ENCODE peak calls at places on chromosome 10, in six cellular contexts. F is H9, C is IMR-90, J is mesenchymal stem cell, A is mesendoderm, O is trophoblast cell. U is an unnamed sample.

GRCh38 chr10:4132216-4132556 is 347.2 kb upstream of the KLF6 start:
- DNase-seq in A (no peak), J (no peak), C (no peak), F (no peak), O (no peak), U (no peak)

GRCh38 chr10:75395171-75395954 is 6.2 kb downstream of the ZNF503 start:
- DNase-seq in O (peak), C (peak), A (peak), F (peak), J (peak), U (peak)

GRCh38 chr10:110584006-110584405 is 16.5 kb downstream of the SMC3 start:
- DNase-seq in O (no peak), A (no peak), J (no peak), C (no peak), F (no peak), U (no peak)

GRCh38 chr10:56178210-56178609 is 182.8 kb downstream of the ZWINT start:
- DNase-seq in F (no peak), A (peak), J (no peak), O (no peak), C (no peak), U (no peak)

GRCh38 chr10:125084191-125085186 is 75.9 kb downstream of the CTBP2 start:
- DNase-seq in A (peak), F (peak), J (peak), O (peak), C (peak), U (no peak)

GRCh38 chr10:7788640-7789335 is 811 bp downstream of the ATP5F1C start:
- DNase-seq in C (peak), A (no peak), O (peak), F (no peak), J (peak), U (no peak)

GRCh38 chr10:97081621-97082235 is 104.0 kb downstream of the SLIT1 start:
- DNase-seq in A (peak), C (peak), F (peak), J (peak), O (peak), U (peak)

GRCh38 chr10:68010426-68010825 is 64.7 kb downstream of the HERC4 start:
- DNase-seq in F (no peak), O (no peak), J (no peak), C (no peak), A (no peak), U (no peak)

GRCh38 chr10:92822964-92823363 is 25.4 kb upstream of the EXOC6 start:
- DNase-seq in J (peak), O (peak), C (peak), F (no peak), A (no peak), U (no peak)

GRCh38 chr10:88106348-88106747 is 242.9 kb downstream of the PTEN start:
- DNase-seq in O (no peak), A (no peak), C (no peak), F (no peak), J (no peak), U (no peak)

GRCh38 chr10:96540240-96540639 is 26.5 kb upstream of the TLL2 start:
- DNase-seq in J (no peak), C (no peak), O (no peak), F (no peak), A (no peak), U (no peak)

GRCh38 chr10:124657806-124658205 is 86.4 kb downstream of the FAM53B start:
- DNase-seq in J (peak), O (peak), F (no peak), A (no peak), C (peak), U (no peak)

GRCh38 chr10:22635650-22636049 is 78.7 kb downstream of the PIP4K2A start:
- DNase-seq in A (no peak), O (no peak), F (no peak), J (no peak), C (no peak), U (no peak)

GRCh38 chr10:47058961-47059391 is 147.7 kb downstream of the PTPN20 start:
- DNase-seq in C (peak), F (no peak), A (no peak), J (no peak), O (peak), U (no peak)

GRCh38 chr10:96686514-96686913 is 33.8 kb downstream of the PIK3AP1 start:
- DNase-seq in J (no peak), F (no peak), O (no peak), C (no peak), A (no peak), U (no peak)

GRCh38 chr10:64873088-64873487 is 1351.9 kb downstream of the REEP3 start:
- DNase-seq in O (no peak), F (no peak), C (no peak), A (no peak), J (no peak), U (no peak)

GRCh38 chr10:35949820-35950219 is 307.7 kb upstream of the FZD8 start:
- DNase-seq in F (no peak), J (no peak), C (no peak), O (peak), A (peak), U (peak)

GRCh38 chr10:71266147-71266917 is 52.7 kb upstream of the SLC29A3 start:
- DNase-seq in J (peak), C (peak), F (no peak), O (no peak), A (peak), U (no peak)

GRCh38 chr10:76036962-76037361 is 605.5 kb downstream of the LRMDA start:
- DNase-seq in J (no peak), C (no peak), O (no peak), A (no peak), F (no peak), U (no peak)

GRCh38 chr10:81403451-81403850 is 471.5 kb upstream of the NRG3 start:
- DNase-seq in J (no peak), F (no peak), A (no peak), O (no peak), C (no peak), U (no peak)

GRCh38 chr10:70892631-70893030 is 4.3 kb upstream of the PCBD1 start:
- DNase-seq in O (no peak), F (no peak), J (no peak), C (no peak), A (no peak), U (no peak)

GRCh38 chr10:117365612-117366011 is 9.6 kb downstream of the PDZD8 start:
- DNase-seq in C (no peak), J (no peak), A (no peak), O (no peak), F (no peak), U (no peak)

GRCh38 chr10:33006342-33006887 is 48.4 kb upstream of the ITGB1 start:
- DNase-seq in F (no peak), O (no peak), J (no peak), A (no peak), C (no peak), U (no peak)

GRCh38 chr10:62852961-62853702 is 37.0 kb upstream of the EGR2 start:
- DNase-seq in O (no peak), J (no peak), F (no peak), C (no peak), A (no peak), U (no peak)

GRCh38 chr10:97163646-97164535 is 21.9 kb downstream of the SLIT1 start:
- DNase-seq in A (no peak), F (no peak), O (no peak), C (no peak), J (no peak), U (no peak)

GRCh38 chr10:133126431-133127290 is 33.4 kb upstream of the KNDC1 start:
- DNase-seq in A (no peak), O (no peak), F (no peak), C (no peak), J (no peak), U (no peak)

GRCh38 chr10:133129151-133129853 is 30.7 kb upstream of the KNDC1 start:
- DNase-seq in C (no peak), O (no peak), F (no peak), J (no peak), A (no peak), U (no peak)

GRCh38 chr10:133129854-133130495 is 30.0 kb upstream of the KNDC1 start:
- DNase-seq in A (no peak), O (no peak), C (no peak), J (no peak), F (no peak), U (no peak)

GRCh38 chr10:133127291-133128125 is 32.5 kb upstream of the KNDC1 start:
- DNase-seq in C (no peak), F (peak), A (no peak), O (no peak), J (no peak), U (no peak)

GRCh38 chr10:133128126-133129081 is 31.6 kb upstream of the KNDC1 start:
- DNase-seq in F (peak), J (no peak), O (no peak), C (no peak), A (no peak), U (no peak)
- H2AK5ac ChIP-seq in F (no peak), J (no peak), O (no peak), C (no peak), A (no peak), U (peak)

GRCh38 chr10:79136227-79137005 is 67.7 kb downstream of the ZMIZ1 start:
- DNase-seq in C (no peak), A (no peak), O (no peak), J (peak), F (no peak), U (no peak)
- H2AK5ac ChIP-seq in C (peak), A (no peak), O (no peak), J (peak), F (no peak), U (no peak)

GRCh38 chr10:46052057-46052790 is 6.2 kb upstream of the MSMB start:
- DNase-seq in F (no peak), J (peak), O (no peak), C (no peak), A (peak), U (no peak)
- H2AK5ac ChIP-seq in F (no peak), J (no peak), O (no peak), C (no peak), A (no peak), U (no peak)

GRCh38 chr10:34526758-34527730 is 288.1 kb downstream of the PARD3 start:
- DNase-seq in A (peak), F (peak), C (peak), J (peak), O (peak), U (peak)
- H2AK5ac ChIP-seq in A (peak), F (no peak), C (peak), J (peak), O (no peak), U (peak)

DNA sequence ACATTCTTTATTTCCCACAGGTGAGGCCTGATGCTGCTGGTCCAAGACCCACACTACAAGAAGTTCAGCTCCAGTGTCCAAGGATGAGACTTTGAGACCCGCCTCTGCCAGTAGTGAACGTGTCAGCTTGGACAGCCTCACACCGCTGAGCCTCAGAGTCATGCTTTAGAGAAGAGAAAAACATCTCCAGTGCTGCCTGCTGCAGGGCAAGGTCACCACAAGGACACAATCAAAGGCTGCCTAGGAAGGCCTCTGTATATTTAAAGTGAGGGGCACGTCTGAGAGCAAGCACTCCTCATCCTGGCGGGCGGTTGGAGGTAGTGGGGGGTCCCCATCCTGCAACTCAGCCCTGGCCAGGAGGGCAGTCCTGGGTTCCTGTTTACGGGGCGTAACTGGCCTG is 19.3 kb downstream of the FGFR2 start:
- DNase-seq in C (no peak), O (no peak), J (no peak), F (no peak), A (no peak), U (no peak)
- H2AK5ac ChIP-seq in C (no peak), O (no peak), J (no peak), F (no peak), A (no peak), U (no peak)

GRCh38 chr10:44379907-44380306 is 5.0 kb downstream of the CXCL12 start:
- DNase-seq in J (no peak), O (no peak), C (no peak), F (no peak), A (no peak), U (no peak)

GRCh38 chr10:44380829-44381600 is 3.9 kb downstream of the CXCL12 start:
- DNase-seq in O (no peak), A (peak), F (no peak), J (no peak), C (no peak), U (no peak)

GRCh38 chr10:44376504-44377099 is 8.3 kb downstream of the CXCL12 start:
- DNase-seq in J (no peak), A (no peak), C (no peak), F (no peak), O (no peak), U (no peak)

GRCh38 chr10:44378626-44379025 is 6.3 kb downstream of the CXCL12 start:
- DNase-seq in F (no peak), J (no peak), A (no peak), O (no peak), C (no peak), U (no peak)

DNA sequence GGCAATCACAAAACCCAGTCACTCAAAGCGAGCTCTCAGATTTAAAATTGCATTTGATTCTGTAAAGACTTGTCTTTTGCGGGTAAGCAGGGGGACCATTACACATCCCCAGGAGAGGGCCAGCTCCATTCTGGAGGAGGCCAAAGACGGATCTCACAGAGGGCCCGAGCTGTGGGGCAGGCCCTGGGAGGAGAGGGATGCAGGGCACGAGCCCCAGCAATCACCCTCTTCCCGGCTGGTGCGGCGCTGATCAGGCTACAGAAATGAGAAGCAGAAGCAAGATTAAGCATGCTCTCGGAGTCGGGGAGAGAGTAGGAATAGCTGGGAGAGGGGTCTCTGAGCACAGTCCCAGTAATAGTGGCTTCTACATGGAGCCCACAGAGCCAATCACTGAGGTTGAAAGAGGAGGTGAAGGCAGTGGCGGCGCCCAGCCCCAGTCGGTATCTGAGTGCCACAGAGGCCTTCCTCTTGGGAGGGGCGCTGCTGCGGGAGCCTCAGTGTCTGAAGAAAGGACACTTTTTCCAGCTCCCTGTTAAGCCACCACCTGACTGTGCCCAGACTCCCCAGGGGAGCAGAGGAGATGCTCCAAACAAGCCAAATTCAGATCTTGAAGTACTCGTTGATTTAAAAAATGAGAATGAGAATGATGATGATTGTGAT is 7.1 kb downstream of the CXCL12 start:
- DNase-seq in C (no peak), A (no peak), O (no peak), F (no peak), J (no peak), U (no peak)
- H2AK5ac ChIP-seq in C (no peak), A (no peak), O (no peak), F (no peak), J (no peak), U (no peak)

DNA sequence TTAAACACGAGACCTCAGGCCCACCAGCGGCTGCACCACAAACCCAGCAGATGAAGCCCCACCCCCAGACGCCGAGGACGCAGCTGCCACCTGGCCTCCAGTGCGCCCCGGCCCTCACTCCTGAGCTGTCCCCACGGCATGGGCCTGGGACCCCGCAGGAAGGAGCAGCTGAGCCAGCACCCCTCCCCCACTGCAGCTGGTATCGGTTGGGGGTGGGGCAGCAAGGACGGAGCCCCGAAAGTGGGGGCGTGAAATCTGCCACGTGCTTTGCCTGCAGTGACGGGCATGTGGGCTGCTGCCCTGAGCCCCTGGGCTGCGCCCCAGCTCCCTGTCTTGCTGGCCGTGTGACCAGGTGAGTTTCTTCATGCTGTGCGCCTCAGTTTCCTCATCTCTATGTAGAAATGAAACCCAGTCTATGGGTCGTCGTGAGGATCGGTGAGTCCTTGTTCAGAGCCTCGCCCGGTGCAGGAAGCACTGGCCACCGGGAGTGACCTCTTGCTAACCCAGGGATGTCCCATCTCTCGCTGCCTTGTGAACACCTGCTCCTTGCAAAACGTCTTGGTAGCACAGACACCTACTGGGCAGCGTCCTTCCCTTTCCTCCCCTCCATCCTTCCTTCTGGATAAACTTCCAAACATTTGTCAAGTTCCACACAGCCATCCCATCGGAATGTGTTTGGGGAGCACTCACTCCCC is 32.0 kb downstream of the CFAP46 start:
- DNase-seq in O (no peak), J (no peak), A (no peak), C (no peak), F (no peak), U (no peak)
- H2AK5ac ChIP-seq in O (no peak), J (no peak), A (no peak), C (no peak), F (no peak), U (peak)

DNA sequence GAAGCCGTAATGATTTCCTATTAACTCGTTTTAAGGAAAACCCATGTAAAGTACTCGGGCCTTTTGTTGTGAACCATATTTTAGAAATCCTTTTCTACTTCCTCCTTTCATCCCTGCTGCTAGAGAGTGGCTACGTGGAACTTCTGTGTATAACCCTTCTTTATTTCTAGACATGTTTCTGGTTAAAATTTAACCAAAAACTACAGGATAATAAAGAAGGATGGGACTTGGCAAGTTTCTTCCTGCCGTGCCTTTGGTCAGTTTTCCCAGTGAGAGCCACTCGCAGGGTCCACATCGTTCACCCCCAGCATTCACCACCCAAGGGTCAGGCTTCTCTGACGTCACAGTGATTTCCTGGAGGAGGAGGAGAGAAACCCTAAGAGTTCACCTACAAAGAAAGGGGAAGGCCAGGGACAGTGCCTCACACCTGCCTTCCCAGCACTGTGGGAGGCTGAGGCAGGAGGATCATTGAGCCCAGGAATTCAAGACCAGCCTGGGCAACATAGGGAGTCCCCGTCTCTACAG is 45.3 kb downstream of the NKX6-2 start:
- DNase-seq in O (no peak), J (no peak), C (no peak), F (no peak), A (no peak), U (no peak)
- H2AK5ac ChIP-seq in O (no peak), J (no peak), C (no peak), F (no peak), A (no peak), U (no peak)

U was measured in neuronal stem cell.